ENCODE peak calls at places on chromosomes 5 and 9, in seven cellular contexts. One of them, this sample, is unnamed.

GRCh38 chr5:98773214-98773463 is 324 bp upstream of the RGMB start:
- DNase-seq in SHP77: no peak
- DNase-seq in heart right ventricle: no peak
- DNase-seq in natural killer cell treated with Interleukin-12 subunit alpha and Interleukin-12 subunit beta and Interleukin-15 and Interleukin-18, amount 100 ng/mL, for 72 hours: no peak
- DNase-seq in GM10248: no peak
- DNase-seq in AG09319: no peak
- DNase-seq in activated T-helper 1 cell treated with anti-CD3 and anti-CD28 coated beads, Interleukin-12 subunit alpha, Interleukin-12 subunit beta, Interleukin-2, Interleukin-4 antibody, amounts not matched to agents 30 ng/mL and 10 ng/mL and 1 ng/mL, durations not matched to agents 14 hours and 24 hours and 36 hours: peak; percentile 1
- DNase-seq in this sample: no peak

GRCh38 chr9:128548876-128549275 is 3.5 kb upstream of the SPTAN1 start:
- DNase-seq in GM10248: no peak
- DNase-seq in SHP77: no peak
- DNase-seq in natural killer cell treated with Interleukin-12 subunit alpha and Interleukin-12 subunit beta and Interleukin-15 and Interleukin-18, amount 100 ng/mL, for 72 hours: no peak
- DNase-seq in heart right ventricle: no peak
- DNase-seq in activated T-helper 1 cell treated with anti-CD3 and anti-CD28 coated beads, Interleukin-12 subunit alpha, Interleukin-12 subunit beta, Interleukin-2, Interleukin-4 antibody, amounts not matched to agents 30 ng/mL and 10 ng/mL and 1 ng/mL, durations not matched to agents 14 hours and 24 hours and 36 hours: no peak
- DNase-seq in AG09319: no peak
- DNase-seq in this sample: no peak

GRCh38 chr9:135907006-135907434 is 326 bp downstream of the CAMSAP1 start:
- DNase-seq in SHP77: peak; percentile 47
- DNase-seq in heart right ventricle: no peak
- DNase-seq in natural killer cell treated with Interleukin-12 subunit alpha and Interleukin-12 subunit beta and Interleukin-15 and Interleukin-18, amount 100 ng/mL, for 72 hours: no peak
- DNase-seq in GM10248: peak; percentile 55
- DNase-seq in AG09319: no peak
- DNase-seq in activated T-helper 1 cell treated with anti-CD3 and anti-CD28 coated beads, Interleukin-12 subunit alpha, Interleukin-12 subunit beta, Interleukin-2, Interleukin-4 antibody, amounts not matched to agents 30 ng/mL and 10 ng/mL and 1 ng/mL, durations not matched to agents 14 hours and 24 hours and 36 hours: no peak
- DNase-seq in this sample: no peak

GRCh38 chr5:142153674-142154448 is 45.3 kb downstream of the NDFIP1 start:
- DNase-seq in GM10248: no peak
- DNase-seq in natural killer cell treated with Interleukin-12 subunit alpha and Interleukin-12 subunit beta and Interleukin-15 and Interleukin-18, amount 100 ng/mL, for 72 hours: no peak
- DNase-seq in activated T-helper 1 cell treated with anti-CD3 and anti-CD28 coated beads, Interleukin-12 subunit alpha, Interleukin-12 subunit beta, Interleukin-2, Interleukin-4 antibody, amounts not matched to agents 30 ng/mL and 10 ng/mL and 1 ng/mL, durations not matched to agents 14 hours and 24 hours and 36 hours: no peak
- DNase-seq in heart right ventricle: no peak
- DNase-seq in AG09319: no peak
- DNase-seq in SHP77: no peak
- DNase-seq in this sample: no peak

GRCh38 chr5:93328833-93329232 is 252.2 kb downstream of the NR2F1-AS1 start:
- DNase-seq in heart right ventricle: no peak
- DNase-seq in activated T-helper 1 cell treated with anti-CD3 and anti-CD28 coated beads, Interleukin-12 subunit alpha, Interleukin-12 subunit beta, Interleukin-2, Interleukin-4 antibody, amounts not matched to agents 30 ng/mL and 10 ng/mL and 1 ng/mL, durations not matched to agents 14 hours and 24 hours and 36 hours: no peak
- DNase-seq in SHP77: no peak
- DNase-seq in AG09319: no peak
- DNase-seq in natural killer cell treated with Interleukin-12 subunit alpha and Interleukin-12 subunit beta and Interleukin-15 and Interleukin-18, amount 100 ng/mL, for 72 hours: no peak
- DNase-seq in GM10248: no peak
- DNase-seq in this sample: no peak

GRCh38 chr5:131209506-131210191 is 38.9 kb downstream of the LYRM7 start:
- DNase-seq in natural killer cell treated with Interleukin-12 subunit alpha and Interleukin-12 subunit beta and Interleukin-15 and Interleukin-18, amount 100 ng/mL, for 72 hours: peak; percentile 71
- DNase-seq in activated T-helper 1 cell treated with anti-CD3 and anti-CD28 coated beads, Interleukin-12 subunit alpha, Interleukin-12 subunit beta, Interleukin-2, Interleukin-4 antibody, amounts not matched to agents 30 ng/mL and 10 ng/mL and 1 ng/mL, durations not matched to agents 14 hours and 24 hours and 36 hours: peak; percentile 58
- DNase-seq in GM10248: peak; percentile 73
- DNase-seq in heart right ventricle: no peak
- DNase-seq in SHP77: no peak
- DNase-seq in AG09319: no peak
- DNase-seq in this sample: peak; percentile 68

GRCh38 chr9:27945386-27945785 is 372.1 kb upstream of the C9orf72 start:
- DNase-seq in AG09319: no peak
- DNase-seq in natural killer cell treated with Interleukin-12 subunit alpha and Interleukin-12 subunit beta and Interleukin-15 and Interleukin-18, amount 100 ng/mL, for 72 hours: no peak
- DNase-seq in heart right ventricle: no peak
- DNase-seq in SHP77: no peak
- DNase-seq in activated T-helper 1 cell treated with anti-CD3 and anti-CD28 coated beads, Interleukin-12 subunit alpha, Interleukin-12 subunit beta, Interleukin-2, Interleukin-4 antibody, amounts not matched to agents 30 ng/mL and 10 ng/mL and 1 ng/mL, durations not matched to agents 14 hours and 24 hours and 36 hours: no peak
- DNase-seq in GM10248: no peak
- DNase-seq in this sample: no peak

GRCh38 chr5:139384591-139385051 is 1.5 kb upstream of the SLC23A1 start:
- DNase-seq in GM10248: no peak
- DNase-seq in natural killer cell treated with Interleukin-12 subunit alpha and Interleukin-12 subunit beta and Interleukin-15 and Interleukin-18, amount 100 ng/mL, for 72 hours: no peak
- DNase-seq in activated T-helper 1 cell treated with anti-CD3 and anti-CD28 coated beads, Interleukin-12 subunit alpha, Interleukin-12 subunit beta, Interleukin-2, Interleukin-4 antibody, amounts not matched to agents 30 ng/mL and 10 ng/mL and 1 ng/mL, durations not matched to agents 14 hours and 24 hours and 36 hours: no peak
- DNase-seq in SHP77: no peak
- DNase-seq in AG09319: no peak
- DNase-seq in heart right ventricle: no peak
- DNase-seq in this sample: no peak

GRCh38 chr5:122515709-122516431 is 203.8 kb downstream of the SNCAIP start:
- DNase-seq in heart right ventricle: no peak
- DNase-seq in SHP77: peak; percentile 69
- DNase-seq in GM10248: peak; percentile 45
- DNase-seq in activated T-helper 1 cell treated with anti-CD3 and anti-CD28 coated beads, Interleukin-12 subunit alpha, Interleukin-12 subunit beta, Interleukin-2, Interleukin-4 antibody, amounts not matched to agents 30 ng/mL and 10 ng/mL and 1 ng/mL, durations not matched to agents 14 hours and 24 hours and 36 hours: no peak
- DNase-seq in AG09319: peak; percentile 48
- DNase-seq in natural killer cell treated with Interleukin-12 subunit alpha and Interleukin-12 subunit beta and Interleukin-15 and Interleukin-18, amount 100 ng/mL, for 72 hours: no peak
- DNase-seq in this sample: peak; percentile 4

GRCh38 chr5:107704686-107705389 is 34.1 kb upstream of the EFNA5 start:
- DNase-seq in SHP77: no peak
- DNase-seq in GM10248: no peak
- DNase-seq in AG09319: no peak
- DNase-seq in natural killer cell treated with Interleukin-12 subunit alpha and Interleukin-12 subunit beta and Interleukin-15 and Interleukin-18, amount 100 ng/mL, for 72 hours: no peak
- DNase-seq in activated T-helper 1 cell treated with anti-CD3 and anti-CD28 coated beads, Interleukin-12 subunit alpha, Interleukin-12 subunit beta, Interleukin-2, Interleukin-4 antibody, amounts not matched to agents 30 ng/mL and 10 ng/mL and 1 ng/mL, durations not matched to agents 14 hours and 24 hours and 36 hours: no peak
- DNase-seq in heart right ventricle: no peak
- DNase-seq in this sample: no peak

GRCh38 chr5:95730011-95730700 is 980 bp upstream of the RHOBTB3 start:
- DNase-seq in AG09319: no peak
- DNase-seq in GM10248: no peak
- DNase-seq in SHP77: no peak
- DNase-seq in natural killer cell treated with Interleukin-12 subunit alpha and Interleukin-12 subunit beta and Interleukin-15 and Interleukin-18, amount 100 ng/mL, for 72 hours: no peak
- DNase-seq in heart right ventricle: no peak
- DNase-seq in activated T-helper 1 cell treated with anti-CD3 and anti-CD28 coated beads, Interleukin-12 subunit alpha, Interleukin-12 subunit beta, Interleukin-2, Interleukin-4 antibody, amounts not matched to agents 30 ng/mL and 10 ng/mL and 1 ng/mL, durations not matched to agents 14 hours and 24 hours and 36 hours: no peak
- DNase-seq in this sample: no peak

GRCh38 chr9:18721267-18722079 is 247.5 kb downstream of the ADAMTSL1 start:
- DNase-seq in heart right ventricle: no peak
- DNase-seq in activated T-helper 1 cell treated with anti-CD3 and anti-CD28 coated beads, Interleukin-12 subunit alpha, Interleukin-12 subunit beta, Interleukin-2, Interleukin-4 antibody, amounts not matched to agents 30 ng/mL and 10 ng/mL and 1 ng/mL, durations not matched to agents 14 hours and 24 hours and 36 hours: no peak
- DNase-seq in SHP77: peak; percentile 21
- DNase-seq in AG09319: peak; percentile 66
- DNase-seq in natural killer cell treated with Interleukin-12 subunit alpha and Interleukin-12 subunit beta and Interleukin-15 and Interleukin-18, amount 100 ng/mL, for 72 hours: no peak
- DNase-seq in GM10248: no peak
- DNase-seq in this sample: no peak

GRCh38 chr5:158534203-158534602 is 565.5 kb downstream of the EBF1 start:
- DNase-seq in AG09319: no peak
- DNase-seq in SHP77: no peak
- DNase-seq in heart right ventricle: no peak
- DNase-seq in natural killer cell treated with Interleukin-12 subunit alpha and Interleukin-12 subunit beta and Interleukin-15 and Interleukin-18, amount 100 ng/mL, for 72 hours: no peak
- DNase-seq in activated T-helper 1 cell treated with anti-CD3 and anti-CD28 coated beads, Interleukin-12 subunit alpha, Interleukin-12 subunit beta, Interleukin-2, Interleukin-4 antibody, amounts not matched to agents 30 ng/mL and 10 ng/mL and 1 ng/mL, durations not matched to agents 14 hours and 24 hours and 36 hours: no peak
- DNase-seq in GM10248: no peak
- DNase-seq in this sample: no peak

GRCh38 chr9:136482046-136482792 is 621 bp downstream of the SEC16A start:
- DNase-seq in activated T-helper 1 cell treated with anti-CD3 and anti-CD28 coated beads, Interleukin-12 subunit alpha, Interleukin-12 subunit beta, Interleukin-2, Interleukin-4 antibody, amounts not matched to agents 30 ng/mL and 10 ng/mL and 1 ng/mL, durations not matched to agents 14 hours and 24 hours and 36 hours: peak; percentile 39
- DNase-seq in SHP77: no peak
- DNase-seq in AG09319: no peak
- DNase-seq in natural killer cell treated with Interleukin-12 subunit alpha and Interleukin-12 subunit beta and Interleukin-15 and Interleukin-18, amount 100 ng/mL, for 72 hours: no peak
- DNase-seq in GM10248: no peak
- DNase-seq in heart right ventricle: no peak
- DNase-seq in this sample: no peak

GRCh38 chr5:149054416-149054815 is 8.4 kb downstream of the SH3TC2 start:
- DNase-seq in activated T-helper 1 cell treated with anti-CD3 and anti-CD28 coated beads, Interleukin-12 subunit alpha, Interleukin-12 subunit beta, Interleukin-2, Interleukin-4 antibody, amounts not matched to agents 30 ng/mL and 10 ng/mL and 1 ng/mL, durations not matched to agents 14 hours and 24 hours and 36 hours: no peak
- DNase-seq in natural killer cell treated with Interleukin-12 subunit alpha and Interleukin-12 subunit beta and Interleukin-15 and Interleukin-18, amount 100 ng/mL, for 72 hours: no peak
- DNase-seq in SHP77: no peak
- DNase-seq in GM10248: no peak
- DNase-seq in AG09319: no peak
- DNase-seq in heart right ventricle: no peak
- DNase-seq in this sample: no peak

GRCh38 chr5:93342563-93343061 is 238.4 kb downstream of the NR2F1-AS1 start:
- DNase-seq in heart right ventricle: no peak
- DNase-seq in AG09319: no peak
- DNase-seq in natural killer cell treated with Interleukin-12 subunit alpha and Interleukin-12 subunit beta and Interleukin-15 and Interleukin-18, amount 100 ng/mL, for 72 hours: no peak
- DNase-seq in activated T-helper 1 cell treated with anti-CD3 and anti-CD28 coated beads, Interleukin-12 subunit alpha, Interleukin-12 subunit beta, Interleukin-2, Interleukin-4 antibody, amounts not matched to agents 30 ng/mL and 10 ng/mL and 1 ng/mL, durations not matched to agents 14 hours and 24 hours and 36 hours: no peak
- DNase-seq in GM10248: peak; percentile 62
- DNase-seq in SHP77: peak; percentile 55
- DNase-seq in this sample: no peak

GRCh38 chr5:140764177-140765020 is 21.5 kb upstream of the PCDHA1 start:
- DNase-seq in natural killer cell treated with Interleukin-12 subunit alpha and Interleukin-12 subunit beta and Interleukin-15 and Interleukin-18, amount 100 ng/mL, for 72 hours: no peak
- DNase-seq in heart right ventricle: no peak
- DNase-seq in GM10248: no peak
- DNase-seq in SHP77: no peak
- DNase-seq in activated T-helper 1 cell treated with anti-CD3 and anti-CD28 coated beads, Interleukin-12 subunit alpha, Interleukin-12 subunit beta, Interleukin-2, Interleukin-4 antibody, amounts not matched to agents 30 ng/mL and 10 ng/mL and 1 ng/mL, durations not matched to agents 14 hours and 24 hours and 36 hours: no peak
- DNase-seq in AG09319: no peak
- DNase-seq in this sample: no peak

GRCh38 chr5:23627976-23628375 is 120.6 kb downstream of the PRDM9 start:
- DNase-seq in AG09319: no peak
- DNase-seq in SHP77: no peak
- DNase-seq in GM10248: no peak
- DNase-seq in natural killer cell treated with Interleukin-12 subunit alpha and Interleukin-12 subunit beta and Interleukin-15 and Interleukin-18, amount 100 ng/mL, for 72 hours: no peak
- DNase-seq in activated T-helper 1 cell treated with anti-CD3 and anti-CD28 coated beads, Interleukin-12 subunit alpha, Interleukin-12 subunit beta, Interleukin-2, Interleukin-4 antibody, amounts not matched to agents 30 ng/mL and 10 ng/mL and 1 ng/mL, durations not matched to agents 14 hours and 24 hours and 36 hours: no peak
- DNase-seq in heart right ventricle: no peak
- DNase-seq in this sample: no peak

GRCh38 chr9:86082870-86083269 is 16.5 kb downstream of the GOLM1 start:
- DNase-seq in GM10248: no peak
- DNase-seq in AG09319: no peak
- DNase-seq in SHP77: no peak
- DNase-seq in activated T-helper 1 cell treated with anti-CD3 and anti-CD28 coated beads, Interleukin-12 subunit alpha, Interleukin-12 subunit beta, Interleukin-2, Interleukin-4 antibody, amounts not matched to agents 30 ng/mL and 10 ng/mL and 1 ng/mL, durations not matched to agents 14 hours and 24 hours and 36 hours: no peak
- DNase-seq in heart right ventricle: no peak
- DNase-seq in natural killer cell treated with Interleukin-12 subunit alpha and Interleukin-12 subunit beta and Interleukin-15 and Interleukin-18, amount 100 ng/mL, for 72 hours: no peak
- DNase-seq in this sample: peak; percentile 89

GRCh38 chr5:150009671-150010387 is 9.3 kb downstream of the HMGXB3 start:
- DNase-seq in SHP77: no peak
- DNase-seq in activated T-helper 1 cell treated with anti-CD3 and anti-CD28 coated beads, Interleukin-12 subunit alpha, Interleukin-12 subunit beta, Interleukin-2, Interleukin-4 antibody, amounts not matched to agents 30 ng/mL and 10 ng/mL and 1 ng/mL, durations not matched to agents 14 hours and 24 hours and 36 hours: no peak
- DNase-seq in GM10248: no peak
- DNase-seq in heart right ventricle: no peak
- DNase-seq in AG09319: no peak
- DNase-seq in natural killer cell treated with Interleukin-12 subunit alpha and Interleukin-12 subunit beta and Interleukin-15 and Interleukin-18, amount 100 ng/mL, for 72 hours: no peak
- DNase-seq in this sample: no peak

GRCh38 chr5:79448336-79448735 is 65.6 kb downstream of the HOMER1 start:
- DNase-seq in AG09319: no peak
- DNase-seq in activated T-helper 1 cell treated with anti-CD3 and anti-CD28 coated beads, Interleukin-12 subunit alpha, Interleukin-12 subunit beta, Interleukin-2, Interleukin-4 antibody, amounts not matched to agents 30 ng/mL and 10 ng/mL and 1 ng/mL, durations not matched to agents 14 hours and 24 hours and 36 hours: no peak
- DNase-seq in SHP77: no peak
- DNase-seq in heart right ventricle: no peak
- DNase-seq in natural killer cell treated with Interleukin-12 subunit alpha and Interleukin-12 subunit beta and Interleukin-15 and Interleukin-18, amount 100 ng/mL, for 72 hours: no peak
- DNase-seq in GM10248: no peak
- DNase-seq in this sample: no peak

GRCh38 chr5:178940569-178941360 is at the start of gene ZNF454:
- DNase-seq in AG09319: peak; percentile 69
- DNase-seq in GM10248: no peak
- DNase-seq in SHP77: no peak
- DNase-seq in natural killer cell treated with Interleukin-12 subunit alpha and Interleukin-12 subunit beta and Interleukin-15 and Interleukin-18, amount 100 ng/mL, for 72 hours: no peak
- DNase-seq in heart right ventricle: peak; percentile 94
- DNase-seq in activated T-helper 1 cell treated with anti-CD3 and anti-CD28 coated beads, Interleukin-12 subunit alpha, Interleukin-12 subunit beta, Interleukin-2, Interleukin-4 antibody, amounts not matched to agents 30 ng/mL and 10 ng/mL and 1 ng/mL, durations not matched to agents 14 hours and 24 hours and 36 hours: no peak
- DNase-seq in this sample: peak; percentile 93

GRCh38 chr9:128218518-128219389 is 15.6 kb downstream of the DNM1 start:
- DNase-seq in heart right ventricle: peak; percentile 91
- DNase-seq in activated T-helper 1 cell treated with anti-CD3 and anti-CD28 coated beads, Interleukin-12 subunit alpha, Interleukin-12 subunit beta, Interleukin-2, Interleukin-4 antibody, amounts not matched to agents 30 ng/mL and 10 ng/mL and 1 ng/mL, durations not matched to agents 14 hours and 24 hours and 36 hours: peak; percentile 92
- DNase-seq in natural killer cell treated with Interleukin-12 subunit alpha and Interleukin-12 subunit beta and Interleukin-15 and Interleukin-18, amount 100 ng/mL, for 72 hours: peak; percentile 91
- DNase-seq in GM10248: peak; percentile 97
- DNase-seq in SHP77: no peak
- DNase-seq in AG09319: no peak
- DNase-seq in this sample: no peak

GRCh38 chr5:54171645-54172384 is 138.6 kb downstream of the ARL15 start:
- DNase-seq in GM10248: no peak
- DNase-seq in activated T-helper 1 cell treated with anti-CD3 and anti-CD28 coated beads, Interleukin-12 subunit alpha, Interleukin-12 subunit beta, Interleukin-2, Interleukin-4 antibody, amounts not matched to agents 30 ng/mL and 10 ng/mL and 1 ng/mL, durations not matched to agents 14 hours and 24 hours and 36 hours: no peak
- DNase-seq in AG09319: no peak
- DNase-seq in heart right ventricle: no peak
- DNase-seq in SHP77: peak; percentile 0
- DNase-seq in natural killer cell treated with Interleukin-12 subunit alpha and Interleukin-12 subunit beta and Interleukin-15 and Interleukin-18, amount 100 ng/mL, for 72 hours: no peak
- DNase-seq in this sample: no peak

GRCh38 chr5:174204914-174205313 is 159.4 kb downstream of the NSG2 start:
- DNase-seq in natural killer cell treated with Interleukin-12 subunit alpha and Interleukin-12 subunit beta and Interleukin-15 and Interleukin-18, amount 100 ng/mL, for 72 hours: no peak
- DNase-seq in GM10248: no peak
- DNase-seq in AG09319: no peak
- DNase-seq in SHP77: peak; percentile 43
- DNase-seq in heart right ventricle: no peak
- DNase-seq in activated T-helper 1 cell treated with anti-CD3 and anti-CD28 coated beads, Interleukin-12 subunit alpha, Interleukin-12 subunit beta, Interleukin-2, Interleukin-4 antibody, amounts not matched to agents 30 ng/mL and 10 ng/mL and 1 ng/mL, durations not matched to agents 14 hours and 24 hours and 36 hours: no peak
- DNase-seq in this sample: no peak

GRCh38 chr5:31251032-31251431 is 57.5 kb downstream of the CDH6 start:
- DNase-seq in SHP77: no peak
- DNase-seq in natural killer cell treated with Interleukin-12 subunit alpha and Interleukin-12 subunit beta and Interleukin-15 and Interleukin-18, amount 100 ng/mL, for 72 hours: no peak
- DNase-seq in heart right ventricle: no peak
- DNase-seq in GM10248: no peak
- DNase-seq in AG09319: no peak
- DNase-seq in activated T-helper 1 cell treated with anti-CD3 and anti-CD28 coated beads, Interleukin-12 subunit alpha, Interleukin-12 subunit beta, Interleukin-2, Interleukin-4 antibody, amounts not matched to agents 30 ng/mL and 10 ng/mL and 1 ng/mL, durations not matched to agents 14 hours and 24 hours and 36 hours: no peak
- DNase-seq in this sample: no peak

GRCh38 chr9:126860757-126861466 is 473 bp downstream of the ZBTB34 start:
- DNase-seq in heart right ventricle: peak; percentile 34
- DNase-seq in SHP77: peak; percentile 29
- DNase-seq in natural killer cell treated with Interleukin-12 subunit alpha and Interleukin-12 subunit beta and Interleukin-15 and Interleukin-18, amount 100 ng/mL, for 72 hours: no peak
- DNase-seq in AG09319: no peak
- DNase-seq in GM10248: peak; percentile 47
- DNase-seq in activated T-helper 1 cell treated with anti-CD3 and anti-CD28 coated beads, Interleukin-12 subunit alpha, Interleukin-12 subunit beta, Interleukin-2, Interleukin-4 antibody, amounts not matched to agents 30 ng/mL and 10 ng/mL and 1 ng/mL, durations not matched to agents 14 hours and 24 hours and 36 hours: no peak
- DNase-seq in this sample: no peak

GRCh38 chr5:138900281-138900965 is 25.3 kb upstream of the LRRTM2 start:
- DNase-seq in natural killer cell treated with Interleukin-12 subunit alpha and Interleukin-12 subunit beta and Interleukin-15 and Interleukin-18, amount 100 ng/mL, for 72 hours: no peak
- DNase-seq in SHP77: no peak
- DNase-seq in GM10248: no peak
- DNase-seq in activated T-helper 1 cell treated with anti-CD3 and anti-CD28 coated beads, Interleukin-12 subunit alpha, Interleukin-12 subunit beta, Interleukin-2, Interleukin-4 antibody, amounts not matched to agents 30 ng/mL and 10 ng/mL and 1 ng/mL, durations not matched to agents 14 hours and 24 hours and 36 hours: no peak
- DNase-seq in heart right ventricle: no peak
- DNase-seq in AG09319: no peak
- DNase-seq in this sample: no peak

GRCh38 chr9:112796485-112796884 is 45.9 kb downstream of the SNX30 start:
- DNase-seq in AG09319: no peak
- DNase-seq in SHP77: no peak
- DNase-seq in heart right ventricle: no peak
- DNase-seq in natural killer cell treated with Interleukin-12 subunit alpha and Interleukin-12 subunit beta and Interleukin-15 and Interleukin-18, amount 100 ng/mL, for 72 hours: no peak
- DNase-seq in activated T-helper 1 cell treated with anti-CD3 and anti-CD28 coated beads, Interleukin-12 subunit alpha, Interleukin-12 subunit beta, Interleukin-2, Interleukin-4 antibody, amounts not matched to agents 30 ng/mL and 10 ng/mL and 1 ng/mL, durations not matched to agents 14 hours and 24 hours and 36 hours: no peak
- DNase-seq in GM10248: no peak
- DNase-seq in this sample: no peak

GRCh38 chr5:115432691-115433090 is 111.9 kb downstream of the FEM1C start:
- DNase-seq in natural killer cell treated with Interleukin-12 subunit alpha and Interleukin-12 subunit beta and Interleukin-15 and Interleukin-18, amount 100 ng/mL, for 72 hours: no peak
- DNase-seq in SHP77: peak; percentile 71
- DNase-seq in GM10248: no peak
- DNase-seq in heart right ventricle: no peak
- DNase-seq in activated T-helper 1 cell treated with anti-CD3 and anti-CD28 coated beads, Interleukin-12 subunit alpha, Interleukin-12 subunit beta, Interleukin-2, Interleukin-4 antibody, amounts not matched to agents 30 ng/mL and 10 ng/mL and 1 ng/mL, durations not matched to agents 14 hours and 24 hours and 36 hours: no peak
- DNase-seq in AG09319: peak; percentile 29
- DNase-seq in this sample: no peak

GRCh38 chr9:116002624-116003023 is 151.0 kb upstream of the PAPPA start:
- DNase-seq in activated T-helper 1 cell treated with anti-CD3 and anti-CD28 coated beads, Interleukin-12 subunit alpha, Interleukin-12 subunit beta, Interleukin-2, Interleukin-4 antibody, amounts not matched to agents 30 ng/mL and 10 ng/mL and 1 ng/mL, durations not matched to agents 14 hours and 24 hours and 36 hours: no peak
- DNase-seq in AG09319: no peak
- DNase-seq in natural killer cell treated with Interleukin-12 subunit alpha and Interleukin-12 subunit beta and Interleukin-15 and Interleukin-18, amount 100 ng/mL, for 72 hours: no peak
- DNase-seq in heart right ventricle: no peak
- DNase-seq in SHP77: no peak
- DNase-seq in GM10248: no peak
- DNase-seq in this sample: no peak

GRCh38 chr9:129459550-129460322 is 161.2 kb downstream of the C9orf50 start:
- DNase-seq in heart right ventricle: no peak
- DNase-seq in activated T-helper 1 cell treated with anti-CD3 and anti-CD28 coated beads, Interleukin-12 subunit alpha, Interleukin-12 subunit beta, Interleukin-2, Interleukin-4 antibody, amounts not matched to agents 30 ng/mL and 10 ng/mL and 1 ng/mL, durations not matched to agents 14 hours and 24 hours and 36 hours: no peak
- DNase-seq in SHP77: no peak
- DNase-seq in AG09319: no peak
- DNase-seq in GM10248: no peak
- DNase-seq in natural killer cell treated with Interleukin-12 subunit alpha and Interleukin-12 subunit beta and Interleukin-15 and Interleukin-18, amount 100 ng/mL, for 72 hours: no peak
- DNase-seq in this sample: no peak

GRCh38 chr9:129644902-129645301 is 3.0 kb upstream of the ASB6 start:
- DNase-seq in natural killer cell treated with Interleukin-12 subunit alpha and Interleukin-12 subunit beta and Interleukin-15 and Interleukin-18, amount 100 ng/mL, for 72 hours: no peak
- DNase-seq in SHP77: no peak
- DNase-seq in heart right ventricle: no peak
- DNase-seq in AG09319: no peak
- DNase-seq in GM10248: no peak
- DNase-seq in activated T-helper 1 cell treated with anti-CD3 and anti-CD28 coated beads, Interleukin-12 subunit alpha, Interleukin-12 subunit beta, Interleukin-2, Interleukin-4 antibody, amounts not matched to agents 30 ng/mL and 10 ng/mL and 1 ng/mL, durations not matched to agents 14 hours and 24 hours and 36 hours: no peak
- DNase-seq in this sample: no peak

GRCh38 chr5:19577882-19578281 is 410.1 kb downstream of the CDH18 start:
- DNase-seq in SHP77: no peak
- DNase-seq in GM10248: no peak
- DNase-seq in activated T-helper 1 cell treated with anti-CD3 and anti-CD28 coated beads, Interleukin-12 subunit alpha, Interleukin-12 subunit beta, Interleukin-2, Interleukin-4 antibody, amounts not matched to agents 30 ng/mL and 10 ng/mL and 1 ng/mL, durations not matched to agents 14 hours and 24 hours and 36 hours: no peak
- DNase-seq in heart right ventricle: no peak
- DNase-seq in natural killer cell treated with Interleukin-12 subunit alpha and Interleukin-12 subunit beta and Interleukin-15 and Interleukin-18, amount 100 ng/mL, for 72 hours: no peak
- DNase-seq in AG09319: no peak
- DNase-seq in this sample: no peak

GRCh38 chr9:71761938-71762353 is 6.4 kb downstream of the CEMIP2 start:
- DNase-seq in natural killer cell treated with Interleukin-12 subunit alpha and Interleukin-12 subunit beta and Interleukin-15 and Interleukin-18, amount 100 ng/mL, for 72 hours: no peak
- DNase-seq in GM10248: no peak
- DNase-seq in activated T-helper 1 cell treated with anti-CD3 and anti-CD28 coated beads, Interleukin-12 subunit alpha, Interleukin-12 subunit beta, Interleukin-2, Interleukin-4 antibody, amounts not matched to agents 30 ng/mL and 10 ng/mL and 1 ng/mL, durations not matched to agents 14 hours and 24 hours and 36 hours: no peak
- DNase-seq in SHP77: no peak
- DNase-seq in heart right ventricle: no peak
- DNase-seq in AG09319: no peak
- DNase-seq in this sample: no peak

GRCh38 chr5:178590141-178590923 is at the start of gene COL23A1:
- DNase-seq in GM10248: peak; percentile 59
- DNase-seq in activated T-helper 1 cell treated with anti-CD3 and anti-CD28 coated beads, Interleukin-12 subunit alpha, Interleukin-12 subunit beta, Interleukin-2, Interleukin-4 antibody, amounts not matched to agents 30 ng/mL and 10 ng/mL and 1 ng/mL, durations not matched to agents 14 hours and 24 hours and 36 hours: peak; percentile 31
- DNase-seq in natural killer cell treated with Interleukin-12 subunit alpha and Interleukin-12 subunit beta and Interleukin-15 and Interleukin-18, amount 100 ng/mL, for 72 hours: peak; percentile 84
- DNase-seq in heart right ventricle: peak; percentile 74
- DNase-seq in SHP77: no peak
- DNase-seq in AG09319: no peak
- DNase-seq in this sample: peak; percentile 1

GRCh38 chr9:112867275-112867991 is 23.2 kb downstream of the SLC46A2 start:
- DNase-seq in AG09319: peak; percentile 63
- DNase-seq in heart right ventricle: no peak
- DNase-seq in GM10248: peak; percentile 53
- DNase-seq in activated T-helper 1 cell treated with anti-CD3 and anti-CD28 coated beads, Interleukin-12 subunit alpha, Interleukin-12 subunit beta, Interleukin-2, Interleukin-4 antibody, amounts not matched to agents 30 ng/mL and 10 ng/mL and 1 ng/mL, durations not matched to agents 14 hours and 24 hours and 36 hours: no peak
- DNase-seq in SHP77: no peak
- DNase-seq in natural killer cell treated with Interleukin-12 subunit alpha and Interleukin-12 subunit beta and Interleukin-15 and Interleukin-18, amount 100 ng/mL, for 72 hours: no peak
- DNase-seq in this sample: no peak

GRCh38 chr5:35771321-35771720 is 85.4 kb upstream of the IL7R start:
- DNase-seq in activated T-helper 1 cell treated with anti-CD3 and anti-CD28 coated beads, Interleukin-12 subunit alpha, Interleukin-12 subunit beta, Interleukin-2, Interleukin-4 antibody, amounts not matched to agents 30 ng/mL and 10 ng/mL and 1 ng/mL, durations not matched to agents 14 hours and 24 hours and 36 hours: no peak
- DNase-seq in AG09319: peak; percentile 78
- DNase-seq in SHP77: no peak
- DNase-seq in GM10248: no peak
- DNase-seq in natural killer cell treated with Interleukin-12 subunit alpha and Interleukin-12 subunit beta and Interleukin-15 and Interleukin-18, amount 100 ng/mL, for 72 hours: no peak
- DNase-seq in heart right ventricle: no peak
- DNase-seq in this sample: no peak